ENCODE peak calls at places on chromosomes 2 and 18, in ten cellular contexts. M, O, K, Y, R, F, N, P, X and B are unnamed samples.

GRCh38 chr2:17869128-17869527 is 9.3 kb upstream of the KCNS3 start:
- DNase-seq in N (no peak), X (no peak), R (no peak), F (no peak), Y (no peak), O (no peak), K (no peak), M (no peak), P (no peak), B (no peak)

GRCh38 chr18:77086034-77086433 is 46.5 kb downstream of the MBP start:
- DNase-seq in Y (no peak), M (no peak), N (no peak), F (no peak), R (no peak), X (no peak), O (no peak), P (no peak), K (no peak), B (no peak)

GRCh38 chr2:102050854-102051391 is 59.2 kb downstream of the IL1R2 start:
- DNase-seq in N (no peak), R (no peak), K (no peak), F (no peak), Y (peak), O (peak), P (peak), X (no peak), M (no peak), B (no peak)

GRCh38 chr2:29663266-29663665 is 258.1 kb downstream of the ALK start:
- DNase-seq in N (no peak), O (no peak), K (no peak), X (no peak), Y (no peak), M (no peak), R (no peak), F (no peak), P (no peak), B (no peak)

GRCh38 chr2:165390875-165391274 is 78.6 kb upstream of the CSRNP3 start:
- DNase-seq in R (no peak), N (no peak), X (no peak), K (no peak), Y (no peak), P (no peak), O (no peak), M (no peak), F (no peak), B (no peak)

GRCh38 chr2:182716665-182716990 is 571 bp downstream of the DNAJC10 start:
- DNase-seq in M (no peak), O (peak), Y (peak), F (no peak), R (no peak), P (no peak), X (peak), K (no peak), N (no peak), B (no peak)

GRCh38 chr2:30866974-30867373 is 59.7 kb upstream of the CAPN13 start:
- DNase-seq in O (no peak), N (no peak), R (no peak), P (no peak), M (no peak), Y (no peak), F (no peak), X (no peak), K (no peak), B (no peak)

GRCh38 chr18:68803371-68803770 is 5.5 kb downstream of the CCDC102B start:
- DNase-seq in O (peak), Y (no peak), M (no peak), K (no peak), F (no peak), R (no peak), P (no peak), X (no peak), N (peak), B (no peak)

GRCh38 chr18:12990662-12990976 is 543 bp upstream of the CEP192 start:
- DNase-seq in X (no peak), K (peak), F (no peak), O (no peak), N (no peak), P (no peak), Y (no peak), M (no peak), R (no peak), B (no peak)

GRCh38 chr2:179460530-179460929 is 195.9 kb upstream of the SESTD1 start:
- DNase-seq in O (no peak), R (no peak), X (no peak), M (peak), N (no peak), K (no peak), F (no peak), P (no peak), Y (no peak), B (no peak)

GRCh38 chr18:59268722-59269562 is 4.3 kb downstream of the RAX start:
- DNase-seq in O (peak), K (peak), P (peak), M (peak), Y (no peak), N (peak), F (peak), R (peak), X (peak), B (no peak)

GRCh38 chr2:64143154-64144056 is 815 bp downstream of the PELI1 start:
- DNase-seq in Y (peak), F (peak), M (peak), P (peak), X (peak), O (no peak), K (peak), N (peak), R (peak), B (no peak)